ENCODE peak calls at places on chromosomes 13 and 19, in four cellular contexts. One of them, this sample, is unnamed.

GRCh38 chr13:25657062-25657588 is 285.4 kb downstream of the ATP8A2 start:
- DNase-seq in A549: no peak
- DNase-seq in IMR-90: no peak
- DNase-seq in K562: no peak
- DNase-seq in this sample: no peak

GRCh38 chr19:6271721-6272410 is 7.9 kb downstream of the MLLT1 start:
- DNase-seq in A549: no peak
- DNase-seq in IMR-90: peak
- DNase-seq in K562: peak
- DNase-seq in this sample: no peak

GRCh38 chr19:56211718-56212117 is 9.6 kb downstream of the ZSCAN5C start:
- DNase-seq in A549: no peak
- DNase-seq in IMR-90: no peak
- DNase-seq in K562: no peak
- DNase-seq in this sample: no peak

GRCh38 chr13:76289558-76289957 is 596.6 kb downstream of the KCTD12 start:
- DNase-seq in A549: no peak
- DNase-seq in IMR-90: no peak
- DNase-seq in K562: no peak
- DNase-seq in this sample: no peak

GRCh38 chr19:39237200-39238184 is 7.3 kb downstream of the IFNL3 start:
- DNase-seq in A549: peak
- DNase-seq in IMR-90: no peak
- DNase-seq in K562: peak
- DNase-seq in this sample: peak

GRCh38 chr13:50838031-50838430 is 5.5 kb downstream of the DLEU7 start:
- DNase-seq in A549: no peak
- DNase-seq in IMR-90: no peak
- DNase-seq in K562: no peak
- DNase-seq in this sample: no peak

GRCh38 chr19:17227798-17228367 is 1.9 kb downstream of the OCEL1 start:
- DNase-seq in A549: no peak
- DNase-seq in IMR-90: no peak
- DNase-seq in K562: no peak
- DNase-seq in this sample: no peak

GRCh38 chr19:4338441-4339350 is at the start of gene STAP2:
- DNase-seq in A549: no peak
- DNase-seq in IMR-90: no peak
- DNase-seq in K562: peak
- DNase-seq in this sample: peak

GRCh38 chr19:3117746-3118145 is 18.1 kb upstream of the GNA15 start:
- DNase-seq in A549: no peak
- DNase-seq in IMR-90: no peak
- DNase-seq in K562: no peak
- DNase-seq in this sample: no peak

GRCh38 chr19:33486936-33487793 is 34.4 kb downstream of the PEPD start:
- DNase-seq in A549: no peak
- DNase-seq in IMR-90: no peak
- DNase-seq in K562: no peak
- DNase-seq in this sample: no peak

GRCh38 chr13:65149687-65150086 is 2080.4 kb downstream of the PCDH9 start:
- DNase-seq in A549: no peak
- DNase-seq in IMR-90: no peak
- DNase-seq in K562: no peak
- DNase-seq in this sample: no peak

GRCh38 chr19:57050863-57051262 is 68.9 kb upstream of the USP29 start:
- DNase-seq in A549: no peak
- DNase-seq in IMR-90: no peak
- DNase-seq in K562: no peak
- DNase-seq in this sample: no peak

GRCh38 chr13:47334173-47334572 is 437.3 kb upstream of the HTR2A start:
- DNase-seq in A549: no peak
- DNase-seq in IMR-90: peak
- DNase-seq in K562: no peak
- DNase-seq in this sample: no peak

GRCh38 chr19:35501684-35502083 is 11.4 kb upstream of the KRTDAP start:
- DNase-seq in A549: no peak
- DNase-seq in IMR-90: no peak
- DNase-seq in K562: no peak
- DNase-seq in this sample: no peak

GRCh38 chr19:45443462-45444317 is 20.0 kb upstream of the ERCC1 start:
- DNase-seq in A549: peak
- DNase-seq in IMR-90: peak
- DNase-seq in K562: peak
- DNase-seq in this sample: peak

GRCh38 chr13:71067164-71067815 is 799.7 kb downstream of the DACH1 start:
- DNase-seq in A549: peak
- DNase-seq in IMR-90: no peak
- DNase-seq in K562: no peak
- DNase-seq in this sample: peak

GRCh38 chr19:3760871-3761361 is 576 bp downstream of the APBA3 start:
- DNase-seq in A549: no peak
- DNase-seq in IMR-90: peak
- DNase-seq in K562: peak
- DNase-seq in this sample: no peak

GRCh38 chr13:51626749-51627148 is 42.5 kb downstream of the WDFY2 start:
- DNase-seq in A549: no peak
- DNase-seq in IMR-90: no peak
- DNase-seq in K562: no peak
- DNase-seq in this sample: no peak

GRCh38 chr13:109818891-109819290 is 32.5 kb upstream of the IRS2 start:
- DNase-seq in A549: no peak
- DNase-seq in IMR-90: no peak
- DNase-seq in K562: no peak
- DNase-seq in this sample: no peak

GRCh38 chr13:95239293-95239692 is 62.0 kb downstream of the ABCC4 start:
- DNase-seq in A549: no peak
- DNase-seq in IMR-90: peak
- DNase-seq in K562: no peak
- DNase-seq in this sample: no peak

GRCh38 chr13:39311619-39312018 is 273.4 kb downstream of the NHLRC3 start:
- DNase-seq in A549: no peak
- DNase-seq in IMR-90: no peak
- DNase-seq in K562: no peak
- DNase-seq in this sample: no peak

GRCh38 chr13:59494560-59494970 is 669.2 kb downstream of the DIAPH3 start:
- DNase-seq in A549: no peak
- DNase-seq in IMR-90: peak
- DNase-seq in K562: peak
- DNase-seq in this sample: no peak

GRCh38 chr13:20019033-20019432 is 60.5 kb downstream of the ZMYM2 start:
- DNase-seq in A549: no peak
- DNase-seq in IMR-90: no peak
- DNase-seq in K562: no peak
- DNase-seq in this sample: no peak

GRCh38 chr13:85659493-85659892 is 139.7 kb downstream of the SLITRK6 start:
- DNase-seq in A549: no peak
- DNase-seq in IMR-90: peak
- DNase-seq in K562: no peak
- DNase-seq in this sample: no peak

GRCh38 chr19:14673088-14673487 is 1.6 kb downstream of the ADGRE3 start:
- DNase-seq in A549: no peak
- DNase-seq in IMR-90: no peak
- DNase-seq in K562: no peak
- DNase-seq in this sample: no peak

DNA sequence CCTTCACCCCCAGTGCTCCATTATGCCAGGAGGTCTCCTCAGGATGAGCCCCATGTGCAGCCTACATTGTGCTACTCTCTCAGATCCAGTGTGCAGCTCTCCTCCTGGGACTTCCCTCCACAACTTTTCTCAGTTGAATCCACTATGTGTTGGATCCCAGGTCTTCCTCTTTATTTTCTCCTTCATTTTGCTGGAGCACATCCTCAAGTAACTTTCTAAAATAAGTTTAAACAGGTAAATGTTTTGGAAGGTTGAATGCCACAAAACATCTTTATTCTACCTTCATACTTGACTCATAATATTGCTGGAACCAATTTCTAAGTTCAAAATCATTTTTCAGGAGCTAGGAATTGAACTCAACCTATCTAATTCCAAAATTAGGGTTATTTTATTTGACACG is 52.1 kb downstream of the C13orf46 start:
- DNase-seq in A549: no peak
- DNase-seq in IMR-90: no peak
- DNase-seq in K562: no peak
- DNase-seq in this sample: no peak
- TF ChIP-seq MAZ in A549: no peak
- TF ChIP-seq MAZ in IMR-90: no peak
- TF ChIP-seq MAZ in K562: no peak
- TF ChIP-seq MAZ in this sample: no peak

GRCh38 chr19:48681127-48681470 is 8.3 kb upstream of the NTN5 start:
- DNase-seq in A549: no peak
- DNase-seq in IMR-90: peak
- DNase-seq in K562: peak
- DNase-seq in this sample: no peak

GRCh38 chr19:48685583-48685982 is 10.2 kb upstream of the FUT2 start:
- DNase-seq in A549: no peak
- DNase-seq in IMR-90: no peak
- DNase-seq in K562: no peak
- DNase-seq in this sample: peak

GRCh38 chr19:48686103-48686502 is 9.7 kb upstream of the FUT2 start:
- DNase-seq in A549: no peak
- DNase-seq in IMR-90: no peak
- DNase-seq in K562: no peak
- DNase-seq in this sample: peak

GRCh38 chr19:48680436-48681126 is 7.8 kb upstream of the NTN5 start:
- DNase-seq in A549: no peak
- DNase-seq in IMR-90: no peak
- DNase-seq in K562: no peak
- DNase-seq in this sample: no peak

GRCh38 chr19:48683349-48683748 is 10.5 kb upstream of the NTN5 start:
- DNase-seq in A549: no peak
- DNase-seq in IMR-90: peak
- DNase-seq in K562: no peak
- DNase-seq in this sample: no peak
- TF ChIP-seq MAZ in A549: no peak
- TF ChIP-seq MAZ in IMR-90: no peak
- TF ChIP-seq MAZ in K562: no peak
- TF ChIP-seq MAZ in this sample: no peak

DNA sequence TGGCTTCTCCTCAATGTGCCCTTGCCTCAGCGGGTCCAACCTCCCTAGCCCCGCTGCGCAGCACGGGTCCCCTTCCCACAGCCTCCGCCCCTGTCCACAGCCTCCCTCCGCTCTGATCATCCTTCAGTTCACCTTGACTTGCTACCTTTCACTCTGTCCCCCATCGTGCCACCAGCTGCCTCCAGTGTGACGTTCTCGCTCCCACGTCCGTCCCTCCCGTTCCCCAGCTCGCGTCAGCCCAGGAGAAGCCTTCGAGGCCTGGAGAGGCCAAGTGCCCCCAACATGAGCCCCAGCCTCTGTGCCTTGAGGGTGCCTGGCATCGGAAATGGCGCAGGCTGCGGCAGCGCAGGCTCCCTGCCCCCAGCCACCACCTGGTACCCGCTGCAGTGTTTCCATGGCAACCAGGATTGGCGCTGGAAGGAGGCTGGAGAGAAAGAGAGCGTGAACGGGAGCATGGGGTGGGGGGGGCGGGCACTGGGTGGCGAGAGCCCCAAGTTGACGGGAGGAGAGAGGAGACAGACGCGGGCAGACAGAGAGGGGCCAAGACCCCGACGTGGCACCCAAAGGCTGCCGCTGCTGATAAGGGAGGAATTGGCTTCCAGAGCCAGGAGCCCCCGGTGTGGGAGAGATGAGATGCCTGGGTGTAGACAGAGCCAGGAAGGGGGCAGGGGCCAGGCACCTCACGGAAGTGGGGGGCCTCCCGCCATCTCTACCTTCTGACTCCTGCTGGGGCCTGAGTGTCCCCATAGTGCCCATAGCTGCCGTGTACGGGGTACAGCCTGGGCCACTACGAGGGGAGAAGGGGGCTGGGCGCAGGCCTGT is 844 bp upstream of the ASPDH start:
- DNase-seq in A549: no peak
- DNase-seq in IMR-90: no peak
- DNase-seq in K562: no peak
- DNase-seq in this sample: no peak
- TF ChIP-seq MAZ in A549: no peak
- TF ChIP-seq MAZ in IMR-90: no peak
- TF ChIP-seq MAZ in K562: no peak
- TF ChIP-seq MAZ in this sample: no peak

DNA sequence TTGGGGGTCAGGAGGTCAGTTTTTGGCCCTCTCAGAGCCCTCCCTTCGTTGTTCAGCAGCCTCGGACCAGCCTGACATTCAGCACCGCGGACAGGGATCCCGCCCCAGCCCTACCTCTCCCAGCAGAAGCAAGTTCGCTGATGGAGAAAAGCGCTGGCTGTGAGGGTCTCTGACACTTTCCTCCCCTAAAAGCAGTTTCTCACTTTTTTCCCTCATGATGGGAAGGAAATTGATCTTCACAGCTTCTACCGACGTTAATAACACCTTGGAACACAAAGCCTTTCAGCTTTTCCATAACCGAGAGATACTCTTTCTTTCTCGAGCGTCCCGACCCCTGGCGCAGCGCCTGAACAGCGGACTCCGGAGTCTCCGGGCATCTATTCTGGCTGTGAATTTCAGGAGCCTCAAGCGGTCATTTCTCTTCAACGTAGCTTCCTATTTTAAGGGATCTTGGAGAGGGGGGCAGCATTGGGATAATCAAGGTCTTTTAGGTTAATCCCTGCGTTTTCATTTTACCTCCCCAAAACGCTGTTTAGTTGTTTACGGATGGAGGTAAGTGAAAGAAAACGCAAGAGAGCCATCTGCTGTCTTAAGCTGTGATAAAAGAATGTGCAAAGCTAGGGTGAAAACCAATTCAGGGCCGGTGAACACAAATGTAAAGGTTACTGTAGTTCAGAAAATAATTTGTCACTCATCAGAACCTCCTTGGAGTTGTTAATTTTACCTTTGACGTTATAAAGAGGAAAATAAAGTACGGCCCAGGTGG is 467.2 kb downstream of the ITGBL1 start:
- DNase-seq in A549: no peak
- DNase-seq in IMR-90: peak
- DNase-seq in K562: no peak
- DNase-seq in this sample: no peak
- TF ChIP-seq MAZ in A549: no peak
- TF ChIP-seq MAZ in IMR-90: no peak
- TF ChIP-seq MAZ in K562: no peak
- TF ChIP-seq MAZ in this sample: no peak

DNA sequence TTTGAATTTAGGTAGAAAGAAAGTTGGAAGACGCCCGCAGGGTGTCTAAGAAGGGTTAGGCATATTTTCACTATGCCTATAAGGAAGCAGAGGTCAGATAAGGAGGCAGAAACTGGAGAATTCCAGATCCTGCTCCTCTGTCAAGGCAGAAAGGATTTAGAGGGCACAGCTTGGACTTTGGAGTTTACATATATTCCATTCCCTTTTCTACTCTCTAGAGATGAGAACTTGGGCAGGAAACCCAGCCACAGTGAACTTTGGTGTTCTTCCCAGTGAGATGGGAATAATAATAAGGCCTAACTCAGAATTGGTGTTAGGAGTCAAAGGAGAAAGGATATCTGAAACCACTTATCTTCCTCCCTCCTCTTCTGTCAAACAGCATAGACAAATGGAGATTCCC is 37.4 kb downstream of the CCNE1 start:
- DNase-seq in A549: no peak
- DNase-seq in IMR-90: no peak
- DNase-seq in K562: no peak
- DNase-seq in this sample: no peak
- TF ChIP-seq MAZ in A549: no peak
- TF ChIP-seq MAZ in IMR-90: no peak
- TF ChIP-seq MAZ in K562: no peak
- TF ChIP-seq MAZ in this sample: no peak

GRCh38 chr19:1811472-1811894 is 593 bp downstream of the ATP8B3 start:
- DNase-seq in A549: peak
- DNase-seq in IMR-90: peak
- DNase-seq in K562: peak
- DNase-seq in this sample: peak
- TF ChIP-seq MAZ in A549: no peak
- TF ChIP-seq MAZ in IMR-90: no peak
- TF ChIP-seq MAZ in K562: no peak
- TF ChIP-seq MAZ in this sample: no peak

This sample was measured in HepG2.